ENCODE peak calls at places on chromosomes 11 and 22, in ten cellular contexts. J is neuronal stem cell; W is NCI-H748 treated with DMSO at 0.1 percent for 48 hours; X is NCI-H2029 treated with DMSO at 0.1 percent for 48 hours; N is effector CD4-positive, alpha-beta T cell; F is epithelial cell of esophagus; V is SHP77; D is NCI-H1694; S is CD4-positive, alpha-beta memory T cell; L is M059J. Y is an unnamed sample.

GRCh38 chr11:104704888-104705287 is 193.4 kb downstream of the CASP12 start:
- DNase-seq in X (no peak), D (no peak), W (no peak), N (no peak), J (no peak), V (no peak), S (no peak), F (no peak), L (no peak), Y (no peak)

GRCh38 chr11:115964091-115964490 is 459.9 kb upstream of the CADM1 start:
- DNase-seq in V (no peak), J (no peak), S (no peak), F (no peak), X (no peak), W (no peak), D (no peak), N (no peak), L (no peak), Y (no peak)

GRCh38 chr11:27723685-27724084 is 23.4 kb upstream of the BDNF start:
- DNase-seq in X (no peak), V (no peak), S (no peak), J (no peak), L (peak), W (no peak), D (no peak), F (no peak), N (no peak), Y (no peak)

GRCh38 chr11:99952816-99953215 is 734.3 kb upstream of the ARHGAP42 start:
- DNase-seq in J (no peak), F (peak), D (no peak), L (peak), N (no peak), S (no peak), X (no peak), W (no peak), V (no peak), Y (no peak)

GRCh38 chr22:27336151-27337090 is 465.1 kb downstream of the MN1 start:
- DNase-seq in J (no peak), W (no peak), F (peak), N (no peak), S (no peak), D (no peak), X (no peak), V (no peak), L (peak), Y (no peak)

GRCh38 chr11:56624661-56625110 is 10.0 kb upstream of the OR5M1 start:
- DNase-seq in J (peak), N (no peak), S (no peak), L (peak), V (no peak), D (peak), F (peak), X (no peak), W (peak), Y (no peak)

GRCh38 chr11:108803781-108804180 is 138.9 kb downstream of the DDX10 start:
- DNase-seq in L (no peak), F (no peak), S (no peak), W (no peak), V (no peak), J (no peak), D (no peak), N (no peak), X (no peak), Y (no peak)

GRCh38 chr11:35253237-35253636 is 114.3 kb downstream of the CD44 start:
- DNase-seq in N (no peak), W (no peak), X (no peak), L (no peak), F (no peak), V (no peak), D (no peak), S (no peak), J (no peak), Y (no peak)

GRCh38 chr11:63915961-63916836 is 765 bp downstream of the RCOR2 start:
- DNase-seq in S (no peak), X (no peak), F (no peak), L (peak), N (no peak), V (peak), D (peak), W (peak), J (no peak), Y (peak)

GRCh38 chr22:26481694-26482093 is 1.9 kb downstream of the HPS4 start:
- DNase-seq in J (no peak), W (no peak), N (no peak), S (no peak), D (no peak), L (no peak), X (no peak), V (no peak), F (no peak), Y (no peak)

GRCh38 chr11:44979536-44980399 is 29.1 kb upstream of the TP53I11 start:
- DNase-seq in F (peak), L (peak), D (no peak), V (peak), N (no peak), X (peak), W (peak), J (no peak), S (no peak), Y (peak)

GRCh38 chr11:66336234-66337102 is at the start of gene RIN1:
- DNase-seq in L (peak), D (peak), W (no peak), N (no peak), F (peak), J (no peak), S (no peak), V (peak), X (no peak), Y (peak)

GRCh38 chr11:78683774-78684173 is 109.1 kb upstream of the NARS2 start:
- DNase-seq in V (no peak), N (no peak), S (no peak), W (no peak), L (no peak), F (no peak), D (no peak), X (no peak), J (no peak), Y (no peak)